ENCODE peak calls at places on chromosomes 16 and 17, in ten cellular contexts. H is left ventricle myocardium inferior; R is activated T-cell treated with anti-CD3 and anti-CD28 coated beads, Interleukin-2, amount 50 U/mL, for 4 hours; O is H9; A is stromal cell of bone marrow; B is type B pancreatic cell; F is stimulated activated CD8-positive, alpha-beta memory T cell treated with anti-CD3 and anti-CD28 coated beads, Interleukin-2, amount 100 ng/mL, for 48 hours; L is progenitor cell of endocrine pancreas; U is RWPE1; Y is SW 1271. I is an unnamed sample.

GRCh38 chr17:47967607-47968252 is 3.2 kb upstream of the CDK5RAP3 start:
- DNase-seq in H (no peak), U (peak; percentile 83), L (no peak), A (peak; percentile 82), F (no peak), Y (peak; percentile 41), O (no peak), B (no peak), R (no peak), I (no peak)

GRCh38 chr17:57739402-57740224 is 5.5 kb downstream of the CCDC182 start:
- DNase-seq in R (no peak), U (peak; percentile 50), B (no peak), Y (no peak), F (no peak), L (no peak), O (peak; percentile 60), A (no peak), H (no peak), I (no peak)

GRCh38 chr16:81408409-81408950 is 36.1 kb upstream of the CMIP start:
- DNase-seq in B (no peak), U (no peak), R (no peak), O (no peak), A (no peak), H (no peak), Y (no peak), F (no peak), L (no peak), I (no peak)

GRCh38 chr17:83082435-83082834 is 3.0 kb downstream of the METRNL start:
- DNase-seq in B (no peak), F (no peak), O (no peak), R (no peak), H (no peak), U (no peak), Y (no peak), A (no peak), L (no peak), I (no peak)

GRCh38 chr17:42286411-42287295 is 1.6 kb upstream of the STAT5A start:
- DNase-seq in R (peak; percentile 4), U (no peak), H (peak; percentile 55), Y (no peak), F (no peak), B (peak; percentile 48), L (no peak), A (no peak), O (peak; percentile 30), I (no peak)

GRCh38 chr17:61587242-61587641 is 3.8 kb downstream of the NACA2 start:
- DNase-seq in B (no peak), F (no peak), O (no peak), H (no peak), L (no peak), Y (no peak), U (no peak), R (no peak), A (no peak), I (no peak)

GRCh38 chr16:56264609-56264972 is 73.3 kb downstream of the GNAO1 start:
- DNase-seq in Y (no peak), O (no peak), R (no peak), F (no peak), L (no peak), B (no peak), A (no peak), U (no peak), H (no peak), I (no peak)

GRCh38 chr17:82551779-82552457 is 32.4 kb downstream of the FOXK2 start:
- DNase-seq in U (peak; percentile 87), B (no peak), O (peak; percentile 62), F (peak; percentile 65), L (peak; percentile 40), A (no peak), Y (peak; percentile 52), H (peak; percentile 69), R (peak; percentile 68), I (peak; percentile 54)

GRCh38 chr16:88478115-88478514 is 25.0 kb downstream of the ZFPM1 start:
- DNase-seq in U (no peak), F (peak; percentile 17), A (no peak), Y (no peak), B (no peak), R (peak; percentile 31), O (no peak), H (no peak), L (no peak), I (no peak)

GRCh38 chr16:9141813-9142212 is 50.4 kb downstream of the HAPSTR1 start:
- DNase-seq in A (no peak), H (no peak), O (no peak), Y (no peak), F (no peak), L (no peak), U (no peak), R (no peak), B (no peak), I (no peak)

GRCh38 chr17:2906907-2907306 is 110.7 kb downstream of the RAP1GAP2 start:
- DNase-seq in U (peak; percentile 38), H (no peak), L (no peak), B (no peak), R (no peak), Y (no peak), F (peak; percentile 15), A (no peak), O (peak; percentile 27), I (peak; percentile 26)

I was measured in stimulated activated effector memory CD8-positive, alpha-beta T cell treated with anti-CD3 and anti-CD28 coated beads, Interleukin-12 subunit alpha, Interleukin-12 subunit beta, amount 100 ng/mL, for 72 hours.